ENCODE peak calls at places on chromosomes 7 and 10, in nine cellular contexts. J, B, N, O, K, Y, Q, A and P are unnamed samples.

GRCh38 chr10:84292502-84292901 is 35.9 kb upstream of the CCSER2 start:
- DNase-seq in A (no peak), J (no peak), O (no peak), K (no peak), Y (no peak), B (no peak), Q (no peak), N (no peak), P (no peak)

GRCh38 chr7:135910393-135911036 is 66.6 kb downstream of the MTPN start:
- DNase-seq in J (no peak), K (no peak), Q (no peak), Y (no peak), N (no peak), O (no peak), A (no peak), B (no peak), P (no peak)

GRCh38 chr7:4561775-4562174 is 120.3 kb upstream of the FOXK1 start:
- DNase-seq in N (no peak), K (no peak), B (no peak), A (no peak), Y (no peak), J (no peak), O (no peak), Q (no peak), P (no peak)

GRCh38 chr10:114257488-114257887 is 18.4 kb downstream of the VWA2 start:
- DNase-seq in A (no peak), O (no peak), Y (no peak), J (no peak), Q (no peak), N (no peak), K (no peak), B (no peak), P (no peak)

GRCh38 chr10:37831495-37832333 is 25.7 kb downstream of the ZNF248 start:
- DNase-seq in A (no peak), Y (no peak), N (no peak), K (no peak), Q (no peak), O (no peak), J (no peak), B (no peak), P (no peak)

GRCh38 chr7:143519411-143520131 is 41.9 kb downstream of the TAS2R41 start:
- DNase-seq in K (no peak), J (no peak), N (no peak), Y (no peak), A (peak; percentile 65), Q (no peak), B (no peak), O (no peak), P (no peak)

GRCh38 chr7:143395187-143396149 is 13.2 kb downstream of the EPHA1 start:
- DNase-seq in A (no peak), Q (no peak), Y (no peak), O (no peak), K (no peak), N (no peak), J (no peak), B (no peak), P (no peak)

GRCh38 chr7:3078458-3078857 is 34.8 kb upstream of the CARD11 start:
- DNase-seq in B (no peak), Y (no peak), O (no peak), N (no peak), A (no peak), K (no peak), Q (no peak), J (no peak), P (no peak)

GRCh38 chr7:144776447-144776846 is 59.4 kb downstream of the TPK1 start:
- DNase-seq in A (no peak), J (no peak), Y (no peak), O (no peak), N (no peak), B (no peak), K (no peak), Q (no peak), P (no peak)

GRCh38 chr10:3526721-3527120 is 258.3 kb downstream of the KLF6 start:
- DNase-seq in Y (no peak), J (no peak), K (no peak), N (no peak), O (no peak), Q (no peak), B (no peak), A (peak; percentile 36), P (no peak)

GRCh38 chr7:105336009-105336408 is 52.7 kb downstream of the SRPK2 start:
- DNase-seq in A (no peak), K (no peak), J (no peak), Y (no peak), Q (no peak), N (no peak), B (no peak), O (no peak), P (no peak)

GRCh38 chr10:8181496-8182174 is 127.1 kb downstream of the GATA3 start:
- DNase-seq in Q (no peak), N (no peak), K (peak; percentile 42), B (no peak), J (no peak), A (no peak), Y (no peak), O (no peak), P (no peak)

GRCh38 chr7:14377646-14378266 is 388.3 kb upstream of the ETV1 start:
- DNase-seq in J (no peak), K (no peak), A (no peak), Y (no peak), B (no peak), Q (no peak), O (no peak), N (no peak), P (no peak)

GRCh38 chr10:18140957-18141888 is 999 bp downstream of the CACNB2 start:
- DNase-seq in J (no peak), K (no peak), Y (no peak), N (no peak), B (no peak), A (no peak), Q (no peak), O (no peak), P (no peak)

GRCh38 chr7:152949198-152949597 is 189.6 kb downstream of the ACTR3B start:
- DNase-seq in J (no peak), Q (no peak), Y (no peak), B (no peak), A (no peak), K (no peak), O (no peak), N (no peak), P (no peak)

GRCh38 chr7:128931186-128931798 is 6.4 kb upstream of the IRF5 start:
- DNase-seq in B (peak; percentile 41), Q (no peak), N (peak; percentile 37), J (no peak), K (no peak), O (no peak), A (no peak), Y (no peak), P (no peak)

GRCh38 chr7:3217166-3217565 is 83.9 kb upstream of the SDK1 start:
- DNase-seq in Q (no peak), Y (no peak), K (peak; percentile 89), A (peak; percentile 68), B (no peak), N (peak; percentile 87), O (no peak), J (no peak), P (no peak)

GRCh38 chr7:1894313-1894900 is 224.3 kb downstream of the ELFN1 start:
- DNase-seq in O (no peak), B (peak; percentile 18), Y (no peak), Q (no peak), J (no peak), K (no peak), A (no peak), N (no peak), P (no peak)

GRCh38 chr10:31702954-31703353 is 225.7 kb downstream of the ARHGAP12 start:
- DNase-seq in O (no peak), K (no peak), N (no peak), Y (no peak), A (no peak), B (no peak), J (no peak), Q (no peak), P (no peak)
- H3K4me1 ChIP-seq in O (peaks cover 55% of the 10 kb centered on the region), K (peaks cover 66% of the 10 kb centered on the region), N (peaks cover 50% of the 10 kb centered on the region), Y (peaks cover 27% of the 10 kb centered on the region), A (peaks cover 74% of the 10 kb centered on the region), B (peaks cover 47% of the 10 kb centered on the region), J (no peaks in the 10 kb centered on the region), Q (peaks cover 7% of the 10 kb centered on the region), P (no peaks in the 10 kb centered on the region)

DNA sequence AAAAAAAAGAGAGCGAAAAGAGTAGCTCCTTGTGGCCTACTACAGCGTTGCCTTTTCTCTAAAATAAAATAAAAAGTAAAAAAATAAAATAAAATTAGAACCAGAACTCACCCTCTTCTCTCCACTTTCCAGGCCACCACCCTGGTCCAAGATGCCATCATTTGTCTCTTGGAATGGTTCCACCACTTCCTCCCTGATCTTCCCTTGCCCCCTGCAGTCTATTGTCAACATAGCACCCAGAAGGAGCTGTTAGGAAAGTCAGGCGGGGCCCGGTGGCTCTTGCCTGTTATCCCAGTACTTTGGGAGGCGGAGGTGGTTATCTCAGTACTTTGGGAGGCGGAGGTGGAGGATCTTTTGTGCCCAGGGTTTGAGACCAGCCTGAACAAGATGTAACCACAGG is 7.6 kb upstream of the GRID2IP start:
- DNase-seq in K (no peak), O (no peak), A (no peak), N (no peak), J (no peak), B (no peak), Q (no peak), Y (no peak), P (peak; percentile 69)
- TF ChIP-seq CTCF in K (no peak), O (no peak), A (no peak), N (no peak), J (peak; percentile 37), B (peak; percentile 17), Q (peak; percentile 27), Y (peak; percentile 43), P (peak; percentile 73)

GRCh38 chr10:5890519-5890878 is 456 bp downstream of the FBH1 start:
- DNase-seq in K (no peak), Q (no peak), Y (no peak), O (no peak), B (no peak), N (peak; percentile 66), A (peak; percentile 28), J (peak; percentile 62), P (peak; percentile 41)
- H3K36me3 ChIP-seq in K (peaks cover 10% of the 10 kb centered on the region), Q (peaks cover 13% of the 10 kb centered on the region), Y (peaks cover 18% of the 10 kb centered on the region), O (peaks cover 9% of the 10 kb centered on the region), B (peaks cover 6% of the 10 kb centered on the region), N (peaks cover 18% of the 10 kb centered on the region), A (peaks cover 43% of the 10 kb centered on the region), J (peaks cover 16% of the 10 kb centered on the region), P (peaks cover 14% of the 10 kb centered on the region)

GRCh38 chr7:148722340-148723165 is 23.9 kb downstream of the CUL1 start:
- DNase-seq in N (no peak), B (no peak), J (peak; percentile 27), Y (no peak), O (no peak), A (peak; percentile 25), Q (no peak), K (no peak), P (no peak)

GRCh38 chr7:148723166-148723559 is 24.5 kb downstream of the CUL1 start:
- DNase-seq in K (no peak), Y (no peak), A (no peak), B (no peak), J (no peak), Q (no peak), O (no peak), N (no peak), P (no peak)

GRCh38 chr7:148719753-148720152 is 21.1 kb downstream of the CUL1 start:
- DNase-seq in Y (no peak), A (no peak), Q (no peak), K (no peak), B (no peak), N (no peak), O (no peak), J (no peak), P (no peak)

GRCh38 chr7:148720472-148720871 is 21.8 kb downstream of the CUL1 start:
- DNase-seq in Y (no peak), Q (no peak), N (no peak), J (no peak), K (no peak), A (no peak), B (no peak), O (no peak), P (no peak)

GRCh38 chr7:148721390-148721789 is 22.7 kb downstream of the CUL1 start:
- DNase-seq in Q (no peak), K (no peak), J (no peak), B (no peak), Y (no peak), N (no peak), O (no peak), A (no peak), P (no peak)
- H3K4me1 ChIP-seq in Q (peaks cover 70% of the 10 kb centered on the region), K (peaks cover 84% of the 10 kb centered on the region), J (peaks cover 13% of the 10 kb centered on the region), B (peaks cover 86% of the 10 kb centered on the region), Y (peaks cover 4% of the 10 kb centered on the region), N (peaks cover 5% of the 10 kb centered on the region), O (peaks cover 11% of the 10 kb centered on the region), A (peaks cover 79% of the 10 kb centered on the region), P (no peaks in the 10 kb centered on the region)